ENCODE peak calls at places on chromosomes 6 and 20, in nine cellular contexts. N is naive thymus-derived CD4-positive, alpha-beta T cell; A is adipocyte; Z is AG09309; G is choroid plexus epithelial cell; T is PC-3; I is heart left ventricle; L is prostate gland; Y is lower lobe of right lung. F is an unnamed sample.

GRCh38 chr20:41991412-41991811 is 373.2 kb upstream of the CHD6 start:
- DNase-seq in N (no peak), A (no peak), Z (no peak), G (no peak), T (no peak), I (no peak), L (no peak), Y (no peak), F (no peak)

GRCh38 chr6:35611235-35611634 is 77.5 kb downstream of the FKBP5 start:
- DNase-seq in N (peak; percentile 57), A (peak; percentile 32), Z (peak; percentile 35), G (peak; percentile 87), T (no peak), I (no peak), L (no peak), Y (no peak), F (no peak)

GRCh38 chr6:35259946-35260626 is 551 bp downstream of the ZNF76 start:
- DNase-seq in N (peak; percentile 63), A (no peak), Z (no peak), G (peak; percentile 35), T (peak; percentile 44), I (peak; percentile 77), L (peak; percentile 36), Y (peak; percentile 83), F (peak; percentile 94)

GRCh38 chr20:18443841-18444240 is 23.0 kb downstream of the DZANK1 start:
- DNase-seq in N (no peak), A (peak; percentile 3), Z (no peak), G (peak; percentile 14), T (no peak), I (no peak), L (no peak), Y (no peak), F (no peak)

GRCh38 chr20:45588800-45589199 is 9.7 kb upstream of the WFDC8 start:
- DNase-seq in N (no peak), A (no peak), Z (no peak), G (no peak), T (peak; percentile 25), I (no peak), L (no peak), Y (no peak), F (no peak)

GRCh38 chr6:5025911-5026819 is 22.3 kb upstream of the RPP40 start:
- DNase-seq in N (no peak), A (peak; percentile 86), Z (no peak), G (peak; percentile 43), T (no peak), I (peak; percentile 66), L (peak; percentile 48), Y (peak; percentile 62), F (peak; percentile 87)

GRCh38 chr20:37988555-37988954 is 44.7 kb downstream of the TTI1 start:
- DNase-seq in N (no peak), A (peak; percentile 14), Z (no peak), G (no peak), T (no peak), I (no peak), L (no peak), Y (no peak), F (no peak)

GRCh38 chr20:62143976-62144825 is 632 bp downstream of the SS18L1 start:
- DNase-seq in N (peak; percentile 40), A (peak; percentile 89), Z (peak; percentile 21), G (peak; percentile 72), T (peak; percentile 63), I (peak; percentile 65), L (peak; percentile 47), Y (peak; percentile 76), F (no peak)

GRCh38 chr6:6508603-6509002 is 79.9 kb upstream of the LY86 start:
- DNase-seq in N (no peak), A (no peak), Z (no peak), G (no peak), T (no peak), I (no peak), L (no peak), Y (no peak), F (no peak)

GRCh38 chr6:161228911-161229591 is 44.8 kb downstream of the AGPAT4 start:
- DNase-seq in N (no peak), A (peak; percentile 85), Z (peak; percentile 87), G (peak; percentile 91), T (peak; percentile 70), I (no peak), L (no peak), Y (no peak), F (no peak)

GRCh38 chr20:52500150-52500549 is 308.6 kb upstream of the ZFP64 start:
- DNase-seq in N (no peak), A (no peak), Z (no peak), G (no peak), T (no peak), I (no peak), L (no peak), Y (no peak), F (no peak)

DNA sequence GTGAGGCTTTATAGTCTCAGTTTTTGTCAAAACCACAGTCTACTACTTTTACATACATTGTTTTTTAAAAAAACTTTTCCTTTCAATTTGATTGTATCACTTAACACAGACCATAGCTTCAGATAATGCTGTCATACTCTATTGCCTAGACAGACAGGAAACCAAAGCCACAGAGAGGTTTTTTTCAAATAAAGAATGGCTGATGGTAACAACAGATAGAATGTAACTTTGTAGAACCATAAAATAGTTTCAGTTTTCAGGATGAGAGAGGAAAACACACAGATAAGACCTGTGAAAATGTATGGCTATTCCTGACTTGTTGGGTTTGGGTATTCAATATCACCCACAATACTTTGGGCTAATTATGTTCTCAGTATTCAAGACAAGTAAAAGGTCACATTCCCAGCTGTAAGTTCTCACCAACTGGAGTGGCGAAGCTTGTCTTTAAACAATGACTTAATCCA is 94.0 kb downstream of the ADGRG6 start:
- DNase-seq in N (peak; percentile 86), A (no peak), Z (no peak), G (peak; percentile 58), T (no peak), I (no peak), L (no peak), Y (no peak), F (no peak)
- H3K4me3 ChIP-seq in N (peak overlapping the region; percentile 30), A (no peak overlapping the region), Z (no peak overlapping the region), G (no peak overlapping the region), T (no peak overlapping the region), I (no peak overlapping the region), L (no peak overlapping the region), Y (no peak overlapping the region), F (no peak overlapping the region)

DNA sequence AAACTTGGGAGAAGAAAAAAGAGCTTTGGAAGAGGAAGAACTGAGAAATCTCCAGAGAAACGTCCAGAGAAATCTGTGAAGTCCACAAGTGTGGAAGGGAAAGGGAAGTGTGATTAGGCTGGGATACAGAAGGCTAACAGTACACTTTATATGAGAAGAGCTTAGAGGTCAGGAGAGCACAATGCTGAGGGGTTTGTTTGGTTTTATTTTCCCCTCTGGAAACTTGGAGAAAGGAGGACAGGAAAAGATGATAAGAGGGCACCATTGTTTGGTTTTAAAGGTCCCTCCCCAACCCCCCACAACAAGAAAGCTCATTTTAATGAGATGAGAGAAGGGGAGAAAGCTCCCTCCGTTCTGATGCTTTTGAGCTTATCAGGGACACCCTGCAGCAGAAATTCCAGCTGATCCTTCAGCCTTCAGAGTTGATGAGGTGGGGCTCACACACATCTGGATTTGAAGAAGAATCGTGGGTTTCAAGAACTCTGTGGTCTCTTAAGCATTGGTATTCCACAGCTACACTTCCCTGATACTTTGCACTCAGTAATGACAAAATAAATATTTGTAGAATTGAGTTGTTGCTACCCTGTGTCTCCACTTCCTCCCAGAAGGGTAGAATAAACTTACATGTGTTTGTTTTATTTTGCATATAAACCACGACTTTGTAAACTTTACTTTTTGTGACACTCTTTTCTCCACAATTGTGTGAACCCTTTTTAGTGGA is 1.9 kb downstream of the NT5E start:
- DNase-seq in N (no peak), A (peak; percentile 39), Z (no peak), G (no peak), T (no peak), I (no peak), L (no peak), Y (no peak), F (no peak)
- H3K4me3 ChIP-seq in N (no peak overlapping the region), A (peak overlapping the region; percentile 97), Z (peak overlapping the region; percentile 83), G (peak overlapping the region; percentile 89), T (peak overlapping the region; percentile 87), I (no peak overlapping the region), L (no peak overlapping the region), Y (peak overlapping the region; percentile 66), F (peak overlapping the region; percentile 81)

GRCh38 chr6:12748815-12749521 is 32.4 kb downstream of the PHACTR1 start:
- DNase-seq in N (no peak), A (no peak), Z (no peak), G (no peak), T (no peak), I (no peak), L (no peak), Y (no peak), F (peak; percentile 63)
- H3K4me3 ChIP-seq in N (no peak overlapping the region), A (no peak overlapping the region), Z (no peak overlapping the region), G (no peak overlapping the region), T (no peak overlapping the region), I (no peak overlapping the region), L (no peak overlapping the region), Y (no peak overlapping the region), F (no peak overlapping the region)

GRCh38 chr6:28764014-28764723 is 159.6 kb downstream of the TRIM27 start:
- DNase-seq in N (no peak), A (peak; percentile 36), Z (no peak), G (no peak), T (no peak), I (no peak), L (no peak), Y (no peak), F (no peak)

GRCh38 chr6:28756555-28756918 is 167.2 kb downstream of the TRIM27 start:
- DNase-seq in N (no peak), A (no peak), Z (no peak), G (no peak), T (peak; percentile 44), I (no peak), L (no peak), Y (no peak), F (no peak)

GRCh38 chr6:28758046-28758817 is 165.6 kb downstream of the TRIM27 start:
- DNase-seq in N (no peak), A (peak; percentile 67), Z (no peak), G (peak; percentile 80), T (peak; percentile 69), I (no peak), L (no peak), Y (no peak), F (no peak)

GRCh38 chr6:28757429-28758045 is 166.2 kb downstream of the TRIM27 start:
- DNase-seq in N (no peak), A (peak; percentile 41), Z (no peak), G (peak; percentile 12), T (no peak), I (no peak), L (no peak), Y (no peak), F (no peak)

DNA sequence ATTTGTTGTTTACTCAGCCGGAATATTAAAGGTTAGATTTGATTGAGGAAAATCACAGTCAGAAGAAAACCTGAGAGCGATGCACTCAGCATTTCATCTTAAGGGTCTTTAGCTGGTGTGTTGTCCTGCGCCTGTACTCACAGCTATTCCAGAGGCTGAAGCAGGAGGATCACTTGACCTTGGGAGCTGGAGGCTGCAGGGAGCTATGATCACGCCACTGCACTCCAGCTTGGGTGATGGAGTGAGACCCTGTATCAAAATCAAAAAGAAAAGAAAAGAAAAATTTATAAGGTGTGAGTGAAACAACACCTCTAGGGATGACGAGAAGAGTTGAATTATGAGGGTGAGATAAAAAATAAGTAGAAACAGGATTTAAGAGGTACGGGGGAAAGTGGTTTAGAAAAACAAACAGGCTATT is 165.0 kb downstream of the TRIM27 start:
- DNase-seq in N (no peak), A (no peak), Z (no peak), G (no peak), T (no peak), I (no peak), L (no peak), Y (no peak), F (no peak)
- H3K4me3 ChIP-seq in N (no peak overlapping the region), A (no peak overlapping the region), Z (no peak overlapping the region), G (no peak overlapping the region), T (peak overlapping the region; percentile 62), I (no peak overlapping the region), L (no peak overlapping the region), Y (no peak overlapping the region), F (no peak overlapping the region)